ENCODE peak calls at places on chromosome 22, in four cellular contexts. One of them, this sample, is unnamed.

GRCh38 chr22:39984006-39984405 is 10.7 kb upstream of the FAM83F start:
- DNase-seq in psoas muscle: no peak
- DNase-seq in mucosa of descending colon: no peak
- DNase-seq in naive thymus-derived CD8-positive, alpha-beta T cell: no peak
- DNase-seq in this sample: no peak

GRCh38 chr22:27412866-27413445 is 388.6 kb downstream of the MN1 start:
- DNase-seq in psoas muscle: no peak
- DNase-seq in naive thymus-derived CD8-positive, alpha-beta T cell: no peak
- DNase-seq in mucosa of descending colon: no peak
- DNase-seq in this sample: no peak

GRCh38 chr22:36377022-36377631 is 10.6 kb downstream of the MYH9 start:
- DNase-seq in mucosa of descending colon: no peak
- DNase-seq in psoas muscle: no peak
- DNase-seq in naive thymus-derived CD8-positive, alpha-beta T cell: peak
- DNase-seq in this sample: no peak

GRCh38 chr22:22343603-22344276 is 99.2 kb downstream of the VPREB1 start:
- DNase-seq in mucosa of descending colon: no peak
- DNase-seq in naive thymus-derived CD8-positive, alpha-beta T cell: no peak
- DNase-seq in psoas muscle: no peak
- DNase-seq in this sample: no peak

GRCh38 chr22:19819911-19820879 is 34.5 kb downstream of the GNB1L start:
- DNase-seq in psoas muscle: no peak
- DNase-seq in mucosa of descending colon: peak
- DNase-seq in naive thymus-derived CD8-positive, alpha-beta T cell: no peak
- DNase-seq in this sample: peak

GRCh38 chr22:39148727-39149535 is 3.5 kb downstream of the CBX7 start:
- DNase-seq in mucosa of descending colon: peak
- DNase-seq in psoas muscle: peak
- DNase-seq in naive thymus-derived CD8-positive, alpha-beta T cell: peak
- DNase-seq in this sample: peak

GRCh38 chr22:41442240-41442792 is 4.3 kb downstream of the TOB2 start:
- DNase-seq in mucosa of descending colon: no peak
- DNase-seq in psoas muscle: no peak
- DNase-seq in naive thymus-derived CD8-positive, alpha-beta T cell: no peak
- DNase-seq in this sample: no peak

GRCh38 chr22:47967841-47968240 is 1205.4 kb downstream of the TBC1D22A start:
- DNase-seq in psoas muscle: no peak
- DNase-seq in naive thymus-derived CD8-positive, alpha-beta T cell: no peak
- DNase-seq in mucosa of descending colon: no peak
- DNase-seq in this sample: no peak

GRCh38 chr22:48104102-48104738 is 1341.8 kb downstream of the TBC1D22A start:
- DNase-seq in mucosa of descending colon: no peak
- DNase-seq in naive thymus-derived CD8-positive, alpha-beta T cell: no peak
- DNase-seq in psoas muscle: no peak
- DNase-seq in this sample: no peak

GRCh38 chr22:47899894-47900293 is 1137.4 kb downstream of the TBC1D22A start:
- DNase-seq in psoas muscle: no peak
- DNase-seq in naive thymus-derived CD8-positive, alpha-beta T cell: no peak
- DNase-seq in mucosa of descending colon: no peak
- DNase-seq in this sample: no peak

This sample was measured in sciatic nerve.